ENCODE peak calls at places on chromosomes 12 and 14, in seven cellular contexts. V is heart left ventricle, F is A549, D is thyroid gland, S is testis, N is transverse colon, R is lower leg skin. B is an unnamed sample.
A peak's percentile ranks its signal among the peaks of the same experiment; 100 is the strongest.

GRCh38 chr12:12720637-12721250 is 3.6 kb downstream of the CDKN1B start:
- DNase-seq in F (no peak), N (no peak), S (no peak), R (no peak), D (no peak), V (no peak), B (no peak)

GRCh38 chr12:103884316-103884715 is 43.3 kb upstream of the NT5DC3 start:
- DNase-seq in S (peak; percentile 56), D (peak; percentile 59), R (no peak), V (no peak), N (peak; percentile 24), F (no peak), B (no peak)

GRCh38 chr12:59940676-59941342 is 345.0 kb downstream of the SLC16A7 start:
- DNase-seq in N (no peak), R (no peak), S (no peak), D (no peak), V (no peak), F (no peak), B (no peak)

GRCh38 chr12:51183816-51184215 is 10.9 kb upstream of the TFCP2 start:
- DNase-seq in D (peak; percentile 94), R (no peak), F (no peak), N (peak; percentile 40), V (peak; percentile 65), S (peak; percentile 85), B (peak; percentile 57)

GRCh38 chr12:110661337-110661972 is 27.5 kb downstream of the HVCN1 start:
- DNase-seq in R (peak; percentile 48), F (no peak), N (peak; percentile 66), S (peak; percentile 16), D (peak; percentile 21), V (peak; percentile 27), B (peak; percentile 27)

GRCh38 chr12:27583057-27583797 is 59.2 kb downstream of the PPFIBP1 start:
- DNase-seq in S (peak; percentile 68), D (no peak), F (no peak), N (no peak), V (no peak), R (no peak), B (no peak)

GRCh38 chr12:6688543-6688999 is 604 bp downstream of the ZNF384 start:
- DNase-seq in D (peak; percentile 16), S (peak; percentile 29), V (no peak), N (peak; percentile 71), R (no peak), F (peak; percentile 92), B (peak; percentile 49)

GRCh38 chr14:58536975-58537374 is 100.8 kb upstream of the DACT1 start:
- DNase-seq in V (no peak), N (no peak), D (no peak), F (no peak), S (no peak), R (no peak), B (no peak)

GRCh38 chr12:4320287-4320858 is 640 bp upstream of the TIGAR start:
- DNase-seq in N (no peak), R (no peak), F (peak; percentile 25), S (no peak), V (no peak), D (no peak), B (no peak)

GRCh38 chr12:452667-453210 is 7.0 kb upstream of the B4GALNT3 start:
- DNase-seq in V (no peak), N (peak; percentile 56), R (no peak), S (peak; percentile 78), F (no peak), D (no peak), B (peak; percentile 41)

GRCh38 chr12:40784102-40784501 is 91.9 kb downstream of the CNTN1 start:
- DNase-seq in N (no peak), F (no peak), V (no peak), S (no peak), D (no peak), R (no peak), B (no peak)

GRCh38 chr14:68816183-68816942 is 23.5 kb upstream of the ZFP36L1 start:
- DNase-seq in S (peak; percentile 91), N (peak; percentile 92), D (peak; percentile 89), F (peak; percentile 93), R (peak; percentile 83), V (peak; percentile 92), B (peak; percentile 91)

GRCh38 chr14:46259536-46259935 is 392.0 kb downstream of the RPL10L start:
- DNase-seq in R (no peak), F (no peak), V (no peak), D (no peak), N (no peak), S (no peak), B (no peak)

GRCh38 chr14:36067428-36068187 is 108.9 kb downstream of the PTCSC3 start:
- DNase-seq in S (no peak), V (no peak), D (peak; percentile 52), R (no peak), F (no peak), N (no peak), B (no peak)

GRCh38 chr12:47343684-47344567 is 264.2 kb upstream of the AMIGO2 start:
- DNase-seq in R (no peak), V (no peak), S (no peak), D (no peak), N (no peak), F (no peak), B (no peak)

GRCh38 chr14:65186951-65187350 is 84.6 kb upstream of the MAX start:
- DNase-seq in R (no peak), N (no peak), D (no peak), F (no peak), S (no peak), V (no peak), B (no peak)

GRCh38 chr12:52232916-52233461 is at the start of gene KRT7:
- DNase-seq in N (no peak), S (no peak), R (no peak), D (peak; percentile 96), V (no peak), F (peak; percentile 90), B (no peak)

GRCh38 chr14:23446291-23446851 is 10.9 kb upstream of the MYH7 start:
- DNase-seq in N (peak; percentile 41), R (no peak), S (peak; percentile 56), F (no peak), D (no peak), V (no peak), B (no peak)

GRCh38 chr12:52323416-52324067 is 2.3 kb upstream of the KRT83 start:
- DNase-seq in N (no peak), S (no peak), F (no peak), R (no peak), V (no peak), D (no peak), B (no peak)

GRCh38 chr14:91244501-91244901 is at the start of gene GPR68:
- DNase-seq in V (peak; percentile 48), D (no peak), N (peak; percentile 22), F (no peak), R (peak; percentile 55), S (peak; percentile 78), B (peak; percentile 57)

GRCh38 chr12:28870839-28871440 is 278.1 kb upstream of the FAR2 start:
- DNase-seq in S (no peak), D (no peak), V (no peak), N (no peak), R (no peak), F (no peak), B (no peak)

GRCh38 chr12:69601962-69602685 is 8.6 kb downstream of the LRRC10 start:
- DNase-seq in V (no peak), R (no peak), F (no peak), D (no peak), N (no peak), S (no peak), B (no peak)
- TF ChIP-seq POLR2A in V (no peak), R (no peak), F (no peak), D (no peak), N (no peak), S (no peak), B (no peak)

GRCh38 chr14:60166144-60166543 is 946 bp upstream of the DHRS7 start:
- DNase-seq in N (no peak), D (no peak), S (peak; percentile 37), V (no peak), R (no peak), F (no peak), B (no peak)

GRCh38 chr14:60163741-60164140 is 1.5 kb downstream of the DHRS7 start:
- DNase-seq in S (no peak), F (no peak), N (no peak), V (no peak), D (no peak), R (no peak), B (no peak)

GRCh38 chr14:60164404-60164716 is 838 bp downstream of the DHRS7 start:
- DNase-seq in F (peak; percentile 36), V (no peak), S (no peak), D (no peak), N (no peak), R (no peak), B (no peak)

GRCh38 chr14:60165547-60165876 is 314 bp upstream of the DHRS7 start:
- DNase-seq in F (no peak), V (no peak), R (no peak), D (no peak), N (no peak), S (no peak), B (no peak)

GRCh38 chr14:60164717-60165546 is at the start of gene DHRS7:
- DNase-seq in V (peak; percentile 87), D (peak; percentile 88), N (peak; percentile 86), S (peak; percentile 85), F (peak; percentile 76), R (peak; percentile 68), B (peak; percentile 85)
- TF ChIP-seq POLR2A in V (no peak), D (no peak), N (peak; percentile 74), S (no peak), F (peak; percentile 83), R (peak; percentile 38), B (no peak)

GRCh38 chr12:86663691-86664090 is 407.5 kb upstream of the MGAT4C start:
- DNase-seq in N (no peak), V (no peak), F (no peak), R (no peak), S (no peak), D (no peak), B (no peak)

GRCh38 chr12:86662464-86662863 is 406.3 kb upstream of the MGAT4C start:
- DNase-seq in R (no peak), V (no peak), F (no peak), S (no peak), D (no peak), N (no peak), B (no peak)

GRCh38 chr12:86660488-86661171 is 404.4 kb upstream of the MGAT4C start:
- DNase-seq in F (peak; percentile 31), V (no peak), N (no peak), S (no peak), R (no peak), D (no peak), B (no peak)

GRCh38 chr12:86666311-86666710 is 410.1 kb upstream of the MGAT4C start:
- DNase-seq in R (no peak), N (no peak), V (no peak), D (no peak), F (no peak), S (no peak), B (no peak)

DNA sequence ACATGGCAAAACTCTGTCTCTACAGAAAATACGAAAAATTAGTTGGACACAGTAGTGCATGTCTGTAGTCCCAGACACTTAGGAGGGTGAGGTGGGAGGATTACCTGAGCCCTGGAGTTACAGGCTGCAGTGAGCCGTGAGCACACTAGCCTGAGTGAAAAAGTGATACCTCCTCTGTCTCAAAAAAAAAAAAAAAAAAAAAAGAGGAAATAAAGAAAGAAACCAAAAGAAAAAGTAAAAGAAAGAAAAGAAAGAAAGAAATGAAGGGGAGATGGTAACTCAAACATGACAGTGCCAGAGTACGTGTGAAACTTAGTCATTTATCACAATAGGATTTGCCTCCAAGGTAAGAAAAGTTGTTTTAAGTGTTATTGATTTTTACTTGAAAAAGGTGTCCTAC is 407.0 kb upstream of the MGAT4C start:
- DNase-seq in R (no peak), S (no peak), F (no peak), N (no peak), D (no peak), V (no peak), B (no peak)
- TF ChIP-seq POLR2A in R (no peak), S (no peak), F (no peak), N (no peak), D (no peak), V (no peak), B (no peak)

GRCh38 chr14:79514700-79515099 is 696.6 kb downstream of the DIO2 start:
- DNase-seq in D (no peak), S (no peak), N (no peak), V (no peak), R (no peak), F (no peak), B (no peak)
- TF ChIP-seq POLR2A in D (no peak), S (no peak), N (no peak), V (no peak), R (no peak), F (no peak), B (no peak)

B was measured in stomach.